ENCODE peak calls at places on chromosome 12, in eight cellular contexts. H, F, P, E, R, X, B and C are unnamed samples.

GRCh38 chr12:45299132-45299692 is 83.3 kb downstream of the ANO6 start:
- DNase-seq in X (no peak), P (no peak), F (no peak), R (peak), B (no peak), E (no peak), H (peak), C (no peak)

GRCh38 chr12:127389923-127390322 is 877.0 kb upstream of the TMEM132C start:
- DNase-seq in R (peak), H (peak), E (peak), P (no peak), X (no peak), F (no peak), B (no peak), C (peak)

GRCh38 chr12:46661161-46661845 is 164.5 kb downstream of the SLC38A4 start:
- DNase-seq in H (peak), R (peak), E (peak), F (no peak), P (no peak), X (no peak), B (peak), C (peak)

GRCh38 chr12:107448198-107448597 is 237.4 kb upstream of the PWP1 start:
- DNase-seq in B (no peak), F (no peak), P (no peak), R (peak), E (peak), H (peak), X (no peak), C (peak)

GRCh38 chr12:116591608-116592115 is 32.5 kb downstream of the MAP1LC3B2 start:
- DNase-seq in X (no peak), B (no peak), R (no peak), E (peak), P (no peak), F (no peak), H (peak), C (no peak)

GRCh38 chr12:47216150-47216677 is 136.5 kb upstream of the AMIGO2 start:
- DNase-seq in E (peak), R (no peak), F (peak), H (no peak), X (no peak), B (no peak), P (peak), C (no peak)

GRCh38 chr12:92349635-92350034 is 204.0 kb upstream of the BTG1 start:
- DNase-seq in P (no peak), E (no peak), F (no peak), B (no peak), R (no peak), H (no peak), X (no peak), C (no peak)

GRCh38 chr12:967641-968040 is 18.1 kb upstream of the RAD52 start:
- DNase-seq in E (no peak), P (no peak), B (no peak), H (no peak), X (no peak), F (no peak), R (no peak), C (no peak)

GRCh38 chr12:105330938-105331804 is 680 bp downstream of the C12orf75 start:
- DNase-seq in B (peak), P (peak), F (no peak), E (peak), R (no peak), H (no peak), X (peak), C (peak)

GRCh38 chr12:99852666-99853065 is 132.1 kb downstream of the ANKS1B start:
- DNase-seq in F (no peak), E (peak), H (no peak), B (no peak), X (no peak), R (no peak), P (no peak), C (peak)

GRCh38 chr12:6963016-6963731 is 7.3 kb downstream of the PHB2 start:
- DNase-seq in B (peak), P (peak), H (no peak), R (no peak), E (no peak), X (peak), F (peak), C (no peak)

GRCh38 chr12:64137117-64137516 is 85.0 kb downstream of the KICS2 start:
- DNase-seq in B (no peak), H (peak), P (no peak), R (no peak), E (no peak), X (no peak), F (no peak), C (no peak)

DNA sequence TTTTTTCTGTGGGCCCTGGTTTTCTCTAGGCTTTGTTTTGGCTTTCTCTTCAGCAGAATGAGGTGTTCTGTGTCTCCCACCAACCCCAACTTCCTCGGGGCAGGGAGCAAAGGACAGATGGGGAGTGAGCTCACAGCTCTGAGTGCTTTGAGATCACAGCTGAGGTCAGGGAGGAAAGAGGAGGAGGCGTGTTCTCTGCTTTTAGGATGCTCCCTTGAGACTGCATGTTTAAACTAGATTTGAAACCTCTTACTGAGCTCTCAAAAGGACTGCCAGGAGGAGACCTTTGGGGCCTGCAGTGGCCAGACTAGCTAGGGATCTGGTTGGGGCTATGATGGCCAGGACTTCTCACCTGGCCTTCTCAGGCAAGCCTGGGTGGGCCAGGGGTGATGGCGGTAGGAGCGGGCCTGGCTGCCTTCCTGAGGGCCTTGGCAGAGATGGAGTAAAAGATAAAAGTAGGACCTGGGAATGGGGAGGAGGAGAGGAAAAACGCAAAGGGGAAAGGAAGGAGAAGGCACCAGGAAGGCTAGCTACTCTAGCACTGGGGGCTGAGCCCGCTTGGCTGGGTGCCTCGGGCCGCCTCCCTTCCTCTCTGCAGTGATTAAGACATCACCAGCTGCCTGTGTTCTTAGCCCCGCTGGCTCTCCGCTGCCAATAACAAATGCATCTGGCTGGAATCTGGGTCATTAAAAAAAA is 141.1 kb downstream of the TSPAN9 start:
- DNase-seq in E (peak), F (peak), P (no peak), B (peak), X (peak), H (peak), R (peak), C (peak)
- TF ChIP-seq CTCF in E (no peak), F (peak), P (no peak), B (no peak), X (no peak), H (no peak), R (peak), C (peak)

GRCh38 chr12:118830251-118830650 is 151.1 kb upstream of the SRRM4 start:
- DNase-seq in X (no peak), F (no peak), H (no peak), E (no peak), B (no peak), R (no peak), P (no peak), C (no peak)
- H3K4me3 ChIP-seq in X (no peak), F (no peak), H (no peak), E (no peak), B (no peak), R (no peak), P (no peak), C (no peak)

DNA sequence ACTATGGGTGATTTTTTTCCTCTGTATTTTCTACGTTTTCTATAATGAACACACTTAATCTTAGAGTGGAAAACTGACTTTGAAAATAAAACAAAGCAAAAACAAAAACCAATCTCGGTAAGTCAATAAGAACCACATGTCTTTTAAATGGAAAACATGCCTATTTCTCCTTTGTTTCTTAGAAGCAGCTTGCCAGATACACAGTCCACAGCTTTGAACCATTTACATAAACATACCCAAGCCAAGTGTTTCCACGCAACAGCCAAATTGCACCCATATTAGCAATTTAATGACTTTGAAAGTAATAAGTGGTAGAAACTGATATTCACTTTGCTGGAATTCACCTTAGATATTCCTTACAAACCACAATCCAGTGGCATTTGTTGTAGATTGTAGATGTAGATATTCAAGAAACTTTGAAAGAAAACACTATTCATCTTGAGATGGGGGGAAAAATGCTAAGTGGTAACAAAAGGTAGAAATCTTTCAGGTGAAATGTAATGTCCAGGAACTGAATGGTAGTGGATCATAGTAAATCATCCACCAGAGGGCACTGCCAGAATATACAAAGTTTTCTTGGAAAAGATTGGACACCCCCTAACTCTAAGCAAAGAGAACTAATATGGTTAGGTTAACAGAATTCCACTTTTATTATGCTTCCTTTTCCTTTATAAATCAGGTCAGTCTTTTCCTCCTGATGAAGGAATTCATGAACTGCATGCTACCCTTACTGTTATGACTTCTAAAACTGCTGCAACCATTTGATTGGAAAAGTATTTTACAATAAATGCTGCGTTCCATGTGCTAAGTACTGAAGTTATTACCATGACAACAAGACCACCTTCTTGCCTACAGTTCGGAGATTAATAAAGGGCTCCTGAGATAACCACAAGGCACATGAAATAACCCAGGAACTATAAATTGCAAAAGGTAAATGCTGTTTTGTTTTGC is 69.8 kb downstream of the RERG start:
- DNase-seq in X (no peak), H (no peak), R (peak), B (peak), E (peak), F (no peak), P (no peak), C (peak)
- TF ChIP-seq CTCF in X (peak), H (peak), R (peak), B (peak), E (peak), F (peak), P (peak), C (peak)

DNA sequence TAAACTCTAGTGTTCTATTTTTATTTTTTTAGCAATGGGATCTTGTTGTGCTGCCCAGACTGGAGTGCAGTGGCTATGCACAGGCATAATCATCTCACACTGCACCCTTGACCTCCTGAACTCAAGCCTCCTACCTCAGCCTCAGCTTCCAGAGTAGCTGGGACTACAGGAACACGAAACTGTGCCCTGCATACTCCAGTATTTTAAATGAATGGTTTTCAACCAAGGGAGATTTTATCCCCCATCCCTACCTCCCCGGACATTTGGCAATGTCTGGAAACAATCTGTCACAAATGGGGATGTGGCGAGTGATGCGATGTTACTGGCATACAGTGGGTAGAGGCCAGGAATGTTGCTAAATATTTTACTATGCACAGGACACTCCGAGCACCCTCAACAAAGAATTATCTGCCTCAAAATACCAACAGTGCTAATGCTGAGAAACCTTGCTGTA is 2.1 kb downstream of the CBX5 start:
- DNase-seq in F (no peak), E (peak), X (no peak), R (peak), H (no peak), P (no peak), B (no peak), C (no peak)
- H3K4me3 ChIP-seq in F (peak), E (peak), X (peak), R (peak), H (peak), P (peak), B (no peak), C (peak)

GRCh38 chr12:75623631-75624118 is 112.3 kb upstream of the KRR1 start:
- DNase-seq in R (peak), P (no peak), E (peak), X (no peak), B (no peak), F (no peak), H (peak), C (peak)
- TF ChIP-seq CTCF in R (no peak), P (no peak), E (no peak), X (peak), B (peak), F (peak), H (peak), C (peak)

DNA sequence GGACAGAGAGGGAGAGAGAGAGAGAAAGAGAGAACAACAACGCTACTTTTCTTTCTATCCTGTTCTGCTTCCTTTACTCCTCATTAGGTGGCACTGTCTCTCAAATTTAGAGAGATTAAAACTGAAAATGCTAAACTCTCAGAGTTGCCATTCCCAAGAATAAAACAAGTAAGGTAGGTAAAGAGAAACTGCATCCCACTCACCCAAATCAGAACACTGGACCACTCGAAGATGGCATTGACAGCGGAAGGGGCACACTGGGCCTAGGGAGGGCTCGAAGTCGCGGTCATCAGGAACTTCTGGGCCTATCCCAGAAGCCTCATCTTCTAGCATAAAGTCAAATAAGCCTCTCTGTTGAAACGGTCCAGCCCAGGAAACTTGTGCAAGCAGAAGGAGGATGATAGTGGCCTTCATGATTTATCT is 4.5 kb downstream of the DCN start:
- DNase-seq in F (no peak), R (peak), X (no peak), P (no peak), E (peak), H (peak), B (no peak), C (peak)
- H3K4me3 ChIP-seq in F (peak), R (peak), X (peak), P (no peak), E (no peak), H (peak), B (no peak), C (no peak)

GRCh38 chr12:53328043-53328435 is 6.6 kb upstream of the AAAS start:
- DNase-seq in R (no peak), X (peak), E (no peak), F (no peak), P (no peak), H (no peak), B (no peak), C (no peak)
- TF ChIP-seq CTCF in R (no peak), X (no peak), E (no peak), F (no peak), P (no peak), H (no peak), B (no peak), C (no peak)

GRCh38 chr12:98405795-98406366 is 109.5 kb upstream of the TMPO start:
- DNase-seq in P (no peak), B (no peak), H (no peak), E (peak), X (no peak), F (no peak), R (no peak), C (no peak)

GRCh38 chr12:98403385-98403784 is 112.0 kb upstream of the TMPO start:
- DNase-seq in X (no peak), B (no peak), H (no peak), R (no peak), F (no peak), P (no peak), E (no peak), C (no peak)

GRCh38 chr12:98408681-98409080 is 106.7 kb upstream of the TMPO start:
- DNase-seq in X (no peak), R (no peak), F (no peak), P (no peak), H (no peak), E (peak), B (no peak), C (no peak)

GRCh38 chr12:98403936-98404335 is 111.5 kb upstream of the TMPO start:
- DNase-seq in E (no peak), R (no peak), H (no peak), F (no peak), X (no peak), P (no peak), B (no peak), C (no peak)

GRCh38 chr12:98406378-98406777 is 109.0 kb upstream of the TMPO start:
- DNase-seq in X (no peak), H (no peak), P (no peak), F (no peak), R (no peak), E (no peak), B (no peak), C (peak)
- H3K4me3 ChIP-seq in X (no peak), H (no peak), P (no peak), F (no peak), R (no peak), E (no peak), B (no peak), C (no peak)